ENCODE peak calls at places on chromosomes 13 and 19, in eight cellular contexts. One of them, this sample, is unnamed.
A peak's percentile ranks its signal among the peaks of the same experiment; 100 is the strongest.

GRCh38 chr19:33390120-33390907 is 16.8 kb downstream of the CEBPG start:
- DNase-seq in PC-3: no peak
- DNase-seq in RWPE1: no peak
- DNase-seq in right atrium auricular region: peak; percentile 81
- DNase-seq in heart right ventricle: peak; percentile 62
- DNase-seq in cardiac fibroblast: peak; percentile 25
- DNase-seq in transverse colon: peak; percentile 45
- DNase-seq in lung: peak; percentile 56
- DNase-seq in this sample: no peak

GRCh38 chr19:2887391-2887914 is 13.3 kb upstream of the ZNF57 start:
- DNase-seq in PC-3: peak; percentile 79
- DNase-seq in RWPE1: peak; percentile 63
- DNase-seq in right atrium auricular region: no peak
- DNase-seq in heart right ventricle: no peak
- DNase-seq in cardiac fibroblast: peak; percentile 77
- DNase-seq in transverse colon: no peak
- DNase-seq in lung: no peak
- DNase-seq in this sample: no peak

GRCh38 chr13:72255908-72256307 is 388.9 kb upstream of the DACH1 start:
- DNase-seq in PC-3: peak; percentile 70
- DNase-seq in RWPE1: peak; percentile 26
- DNase-seq in right atrium auricular region: no peak
- DNase-seq in heart right ventricle: no peak
- DNase-seq in cardiac fibroblast: peak; percentile 30
- DNase-seq in transverse colon: peak; percentile 42
- DNase-seq in lung: no peak
- DNase-seq in this sample: no peak

GRCh38 chr19:2415281-2415972 is 12.0 kb downstream of the TIMM13 start:
- DNase-seq in PC-3: no peak
- DNase-seq in RWPE1: no peak
- DNase-seq in right atrium auricular region: no peak
- DNase-seq in heart right ventricle: no peak
- DNase-seq in cardiac fibroblast: no peak
- DNase-seq in transverse colon: no peak
- DNase-seq in lung: no peak
- DNase-seq in this sample: no peak

GRCh38 chr13:23980160-23980551 is 82.9 kb upstream of the C1QTNF9B start:
- DNase-seq in PC-3: peak; percentile 63
- DNase-seq in RWPE1: peak; percentile 68
- DNase-seq in right atrium auricular region: peak; percentile 91
- DNase-seq in heart right ventricle: peak; percentile 88
- DNase-seq in cardiac fibroblast: peak; percentile 81
- DNase-seq in transverse colon: peak; percentile 81
- DNase-seq in lung: peak; percentile 81
- DNase-seq in this sample: no peak

GRCh38 chr19:15264061-15264932 is 32.0 kb upstream of the EPHX3 start:
- DNase-seq in PC-3: peak; percentile 73
- DNase-seq in RWPE1: peak; percentile 32
- DNase-seq in right atrium auricular region: peak; percentile 85
- DNase-seq in heart right ventricle: peak; percentile 76
- DNase-seq in cardiac fibroblast: peak; percentile 75
- DNase-seq in transverse colon: peak; percentile 78
- DNase-seq in lung: peak; percentile 72
- DNase-seq in this sample: peak; percentile 66

GRCh38 chr13:21344662-21345176 is 114.4 kb downstream of the ZDHHC20 start:
- DNase-seq in PC-3: no peak
- DNase-seq in RWPE1: no peak
- DNase-seq in right atrium auricular region: no peak
- DNase-seq in heart right ventricle: no peak
- DNase-seq in cardiac fibroblast: no peak
- DNase-seq in transverse colon: no peak
- DNase-seq in lung: no peak
- DNase-seq in this sample: no peak

GRCh38 chr13:47420568-47420967 is 523.7 kb upstream of the HTR2A start:
- DNase-seq in PC-3: peak; percentile 72
- DNase-seq in RWPE1: no peak
- DNase-seq in right atrium auricular region: no peak
- DNase-seq in heart right ventricle: no peak
- DNase-seq in cardiac fibroblast: peak; percentile 14
- DNase-seq in transverse colon: no peak
- DNase-seq in lung: no peak
- DNase-seq in this sample: no peak

GRCh38 chr13:113036401-113036800 is 67.4 kb downstream of the MCF2L start:
- DNase-seq in PC-3: no peak
- DNase-seq in RWPE1: no peak
- DNase-seq in right atrium auricular region: no peak
- DNase-seq in heart right ventricle: no peak
- DNase-seq in cardiac fibroblast: no peak
- DNase-seq in transverse colon: no peak
- DNase-seq in lung: no peak
- DNase-seq in this sample: no peak

GRCh38 chr13:110518571-110518970 is 43.0 kb downstream of the RAB20 start:
- DNase-seq in PC-3: no peak
- DNase-seq in RWPE1: no peak
- DNase-seq in right atrium auricular region: no peak
- DNase-seq in heart right ventricle: no peak
- DNase-seq in cardiac fibroblast: no peak
- DNase-seq in transverse colon: peak; percentile 55
- DNase-seq in lung: no peak
- DNase-seq in this sample: no peak

GRCh38 chr13:113544896-113545295 is 39.7 kb upstream of the TFDP1 start:
- DNase-seq in PC-3: no peak
- DNase-seq in RWPE1: no peak
- DNase-seq in right atrium auricular region: no peak
- DNase-seq in heart right ventricle: no peak
- DNase-seq in cardiac fibroblast: no peak
- DNase-seq in transverse colon: peak; percentile 2
- DNase-seq in lung: no peak
- DNase-seq in this sample: no peak

GRCh38 chr19:54448037-54448773 is 794 bp upstream of the LENG8 start:
- DNase-seq in PC-3: peak; percentile 54
- DNase-seq in RWPE1: no peak
- DNase-seq in right atrium auricular region: peak; percentile 74
- DNase-seq in heart right ventricle: peak; percentile 68
- DNase-seq in cardiac fibroblast: peak; percentile 71
- DNase-seq in transverse colon: peak; percentile 63
- DNase-seq in lung: peak; percentile 51
- DNase-seq in this sample: peak; percentile 64

GRCh38 chr19:29483641-29483920 is 42.2 kb upstream of the VSTM2B start:
- DNase-seq in PC-3: no peak
- DNase-seq in RWPE1: no peak
- DNase-seq in right atrium auricular region: no peak
- DNase-seq in heart right ventricle: no peak
- DNase-seq in cardiac fibroblast: no peak
- DNase-seq in transverse colon: no peak
- DNase-seq in lung: peak; percentile 17
- DNase-seq in this sample: no peak

GRCh38 chr13:103873725-103874124 is 807.5 kb upstream of the SLC10A2 start:
- DNase-seq in PC-3: no peak
- DNase-seq in RWPE1: no peak
- DNase-seq in right atrium auricular region: no peak
- DNase-seq in heart right ventricle: no peak
- DNase-seq in cardiac fibroblast: no peak
- DNase-seq in transverse colon: no peak
- DNase-seq in lung: no peak
- DNase-seq in this sample: no peak

GRCh38 chr13:90868321-90868920 is 479.1 kb upstream of the MIR17HG start:
- DNase-seq in PC-3: peak; percentile 49
- DNase-seq in RWPE1: peak; percentile 3
- DNase-seq in right atrium auricular region: no peak
- DNase-seq in heart right ventricle: no peak
- DNase-seq in cardiac fibroblast: peak; percentile 61
- DNase-seq in transverse colon: no peak
- DNase-seq in lung: no peak
- DNase-seq in this sample: no peak

DNA sequence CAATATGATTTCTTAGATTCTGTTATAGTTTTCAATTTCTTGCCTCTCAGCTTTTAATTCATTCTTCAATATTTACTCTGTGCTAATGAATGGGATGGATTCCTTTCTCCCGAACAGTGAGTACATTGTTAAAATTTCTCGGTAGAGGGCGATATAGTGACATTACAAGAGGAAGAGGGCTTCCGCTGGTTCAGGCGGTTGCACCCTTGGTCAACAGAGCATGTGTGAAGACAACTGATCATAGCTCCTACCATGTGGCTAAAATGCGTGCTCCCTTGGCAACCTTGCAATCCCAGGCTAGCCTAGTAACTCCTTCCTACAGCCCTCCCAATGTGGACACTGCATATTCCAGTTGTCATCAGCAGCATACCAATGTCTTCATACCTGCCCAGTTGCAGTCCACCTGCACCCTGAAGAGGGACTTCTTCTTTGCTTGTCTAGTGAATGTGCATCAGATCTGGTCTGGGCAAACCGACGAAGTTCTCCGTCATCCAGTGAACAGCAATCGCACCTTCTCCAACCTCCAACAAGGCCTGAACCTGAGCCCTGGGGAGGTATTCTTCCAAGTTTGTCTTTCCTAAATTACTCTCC is 653.0 kb upstream of the GPC6 start:
- DNase-seq in PC-3: peak; percentile 9
- DNase-seq in RWPE1: no peak
- DNase-seq in right atrium auricular region: no peak
- DNase-seq in heart right ventricle: no peak
- DNase-seq in cardiac fibroblast: peak; percentile 2
- DNase-seq in transverse colon: no peak
- DNase-seq in lung: no peak
- DNase-seq in this sample: no peak
- TF ChIP-seq CTCF in PC-3: peak; percentile 38
- TF ChIP-seq CTCF in RWPE1: no peak
- TF ChIP-seq CTCF in right atrium auricular region: no peak
- TF ChIP-seq CTCF in heart right ventricle: no peak
- TF ChIP-seq CTCF in cardiac fibroblast: no peak
- TF ChIP-seq CTCF in transverse colon: no peak
- TF ChIP-seq CTCF in lung: no peak
- TF ChIP-seq CTCF in this sample: no peak

GRCh38 chr19:1318678-1319471 is 33.2 kb downstream of the EFNA2 start:
- DNase-seq in PC-3: no peak
- DNase-seq in RWPE1: no peak
- DNase-seq in right atrium auricular region: no peak
- DNase-seq in heart right ventricle: no peak
- DNase-seq in cardiac fibroblast: no peak
- DNase-seq in transverse colon: no peak
- DNase-seq in lung: no peak
- DNase-seq in this sample: no peak
- TF ChIP-seq CTCF in PC-3: no peak
- TF ChIP-seq CTCF in RWPE1: no peak
- TF ChIP-seq CTCF in right atrium auricular region: no peak
- TF ChIP-seq CTCF in heart right ventricle: no peak
- TF ChIP-seq CTCF in cardiac fibroblast: no peak
- TF ChIP-seq CTCF in transverse colon: no peak
- TF ChIP-seq CTCF in lung: no peak
- TF ChIP-seq CTCF in this sample: no peak

GRCh38 chr13:101205408-101205807 is 210.9 kb downstream of the NALCN start:
- DNase-seq in PC-3: no peak
- DNase-seq in RWPE1: no peak
- DNase-seq in right atrium auricular region: no peak
- DNase-seq in heart right ventricle: no peak
- DNase-seq in cardiac fibroblast: no peak
- DNase-seq in transverse colon: no peak
- DNase-seq in lung: no peak
- DNase-seq in this sample: no peak

GRCh38 chr13:101204270-101205011 is 211.9 kb downstream of the NALCN start:
- DNase-seq in PC-3: no peak
- DNase-seq in RWPE1: no peak
- DNase-seq in right atrium auricular region: no peak
- DNase-seq in heart right ventricle: no peak
- DNase-seq in cardiac fibroblast: peak; percentile 13
- DNase-seq in transverse colon: no peak
- DNase-seq in lung: no peak
- DNase-seq in this sample: no peak

DNA sequence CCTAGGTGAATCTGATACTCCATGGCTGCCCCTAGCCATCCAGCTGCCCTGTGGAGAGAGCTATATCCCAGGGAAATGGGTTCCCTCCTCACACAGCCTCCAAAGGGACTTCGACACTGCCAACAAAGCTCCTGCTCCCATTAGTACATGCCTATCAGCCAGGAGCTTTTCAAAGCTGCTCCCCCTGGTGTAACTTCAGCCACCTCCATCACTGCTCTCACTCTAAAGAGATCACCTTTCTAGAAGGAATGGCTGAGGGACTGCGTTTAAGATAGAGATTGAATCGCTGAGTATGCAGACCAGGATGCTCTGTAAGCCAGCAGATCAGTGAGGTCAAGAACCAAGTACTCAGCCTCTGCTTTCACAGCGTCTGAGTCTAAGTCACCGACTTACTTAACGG is 213.7 kb downstream of the NALCN start:
- DNase-seq in PC-3: peak; percentile 3
- DNase-seq in RWPE1: no peak
- DNase-seq in right atrium auricular region: no peak
- DNase-seq in heart right ventricle: no peak
- DNase-seq in cardiac fibroblast: no peak
- DNase-seq in transverse colon: no peak
- DNase-seq in lung: no peak
- DNase-seq in this sample: no peak
- TF ChIP-seq CTCF in PC-3: no peak
- TF ChIP-seq CTCF in RWPE1: no peak
- TF ChIP-seq CTCF in right atrium auricular region: no peak
- TF ChIP-seq CTCF in heart right ventricle: no peak
- TF ChIP-seq CTCF in cardiac fibroblast: no peak
- TF ChIP-seq CTCF in transverse colon: no peak
- TF ChIP-seq CTCF in lung: no peak
- TF ChIP-seq CTCF in this sample: no peak

GRCh38 chr13:65926750-65927171 is 1303.4 kb downstream of the PCDH9 start:
- DNase-seq in PC-3: peak; percentile 85
- DNase-seq in RWPE1: no peak
- DNase-seq in right atrium auricular region: no peak
- DNase-seq in heart right ventricle: peak; percentile 11
- DNase-seq in cardiac fibroblast: no peak
- DNase-seq in transverse colon: peak; percentile 9
- DNase-seq in lung: no peak
- DNase-seq in this sample: no peak
- TF ChIP-seq CTCF in PC-3: peak; percentile 69
- TF ChIP-seq CTCF in RWPE1: no peak
- TF ChIP-seq CTCF in right atrium auricular region: peak; percentile 29
- TF ChIP-seq CTCF in heart right ventricle: peak; percentile 11
- TF ChIP-seq CTCF in cardiac fibroblast: peak; percentile 29
- TF ChIP-seq CTCF in transverse colon: no peak
- TF ChIP-seq CTCF in lung: no peak
- TF ChIP-seq CTCF in this sample: no peak

GRCh38 chr13:51437550-51438127 is 15.2 kb downstream of the INTS6 start:
- DNase-seq in PC-3: no peak
- DNase-seq in RWPE1: no peak
- DNase-seq in right atrium auricular region: no peak
- DNase-seq in heart right ventricle: no peak
- DNase-seq in cardiac fibroblast: no peak
- DNase-seq in transverse colon: no peak
- DNase-seq in lung: no peak
- DNase-seq in this sample: no peak
- TF ChIP-seq CTCF in PC-3: no peak
- TF ChIP-seq CTCF in RWPE1: no peak
- TF ChIP-seq CTCF in right atrium auricular region: no peak
- TF ChIP-seq CTCF in heart right ventricle: no peak
- TF ChIP-seq CTCF in cardiac fibroblast: no peak
- TF ChIP-seq CTCF in transverse colon: no peak
- TF ChIP-seq CTCF in lung: no peak
- TF ChIP-seq CTCF in this sample: no peak

DNA sequence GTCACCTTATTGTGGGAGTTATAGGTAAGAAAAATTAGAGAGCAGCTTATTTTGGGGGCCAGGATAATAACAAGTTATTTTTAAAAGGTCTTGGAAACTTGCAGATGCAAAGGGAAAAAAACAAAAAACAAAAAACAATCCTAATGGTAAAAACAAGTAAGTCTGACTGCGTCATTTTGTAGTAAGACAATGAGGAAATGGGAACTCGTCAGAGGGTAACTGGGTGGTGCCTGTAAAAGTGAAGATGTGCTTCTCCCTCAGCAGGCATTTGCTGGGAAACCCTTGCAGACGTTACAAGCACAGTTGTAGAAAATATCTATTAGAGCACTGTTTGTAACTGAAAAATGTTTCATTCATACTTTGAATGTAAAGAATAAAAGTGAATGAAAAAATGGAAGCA is 2.2 kb upstream of the TNFSF13B start:
- DNase-seq in PC-3: no peak
- DNase-seq in RWPE1: no peak
- DNase-seq in right atrium auricular region: no peak
- DNase-seq in heart right ventricle: no peak
- DNase-seq in cardiac fibroblast: no peak
- DNase-seq in transverse colon: no peak
- DNase-seq in lung: no peak
- DNase-seq in this sample: no peak
- TF ChIP-seq CTCF in PC-3: no peak
- TF ChIP-seq CTCF in RWPE1: no peak
- TF ChIP-seq CTCF in right atrium auricular region: no peak
- TF ChIP-seq CTCF in heart right ventricle: no peak
- TF ChIP-seq CTCF in cardiac fibroblast: no peak
- TF ChIP-seq CTCF in transverse colon: no peak
- TF ChIP-seq CTCF in lung: no peak
- TF ChIP-seq CTCF in this sample: no peak